ENCODE peak calls at places on chromosome 13, in five cellular contexts. E is heart right ventricle, F is psoas muscle, S is fibroblast of lung, N is ovary. O is an unnamed sample.

GRCh38 chr13:31625115-31625514 is 114.2 kb upstream of the RXFP2 start:
- DNase-seq in N (no peak), F (no peak), E (no peak), S (peak), O (no peak)

GRCh38 chr13:49584771-49585182 is 581 bp downstream of the RCBTB1 start:
- DNase-seq in N (no peak), E (no peak), F (no peak), S (peak), O (peak)

GRCh38 chr13:110230661-110231347 is 76.2 kb downstream of the COL4A1 start:
- DNase-seq in E (no peak), N (no peak), S (no peak), F (peak), O (no peak)

GRCh38 chr13:49400755-49401659 is 42.9 kb downstream of the CAB39L start:
- DNase-seq in N (no peak), F (no peak), E (peak), S (peak), O (peak)

GRCh38 chr13:50323440-50324070 is 308.3 kb downstream of the KCNRG start:
- DNase-seq in F (no peak), S (peak), E (no peak), N (no peak), O (no peak)

GRCh38 chr13:31072041-31072440 is 89.7 kb downstream of the HSPH1 start:
- DNase-seq in S (peak), E (no peak), F (no peak), N (no peak), O (no peak)

GRCh38 chr13:40370662-40371061 is 295.8 kb downstream of the FOXO1 start:
- DNase-seq in S (no peak), F (no peak), E (no peak), N (no peak), O (no peak)

GRCh38 chr13:69274231-69274630 is 833.4 kb upstream of the ATXN8OS start:
- DNase-seq in S (no peak), N (no peak), F (no peak), E (no peak), O (no peak)

GRCh38 chr13:112809332-112810310 is 119.8 kb downstream of the ATP11A start:
- DNase-seq in E (no peak), S (no peak), F (no peak), N (no peak), O (no peak)

GRCh38 chr13:29934531-29935308 is 84.3 kb upstream of the UBL3 start:
- DNase-seq in F (no peak), E (no peak), N (no peak), S (no peak), O (no peak)

GRCh38 chr13:44971656-44972595 is 17.3 kb downstream of the NUFIP1 start:
- DNase-seq in E (no peak), S (peak), F (no peak), N (no peak), O (no peak)

GRCh38 chr13:24906268-24906667 is 142.3 kb downstream of the RNF17 start:
- DNase-seq in F (no peak), S (no peak), N (no peak), E (no peak), O (no peak)

GRCh38 chr13:28778308-28779215 is 41.6 kb upstream of the MTUS2 start:
- DNase-seq in F (peak), E (no peak), N (no peak), S (no peak), O (no peak)

GRCh38 chr13:48595330-48596127 is 58.2 kb upstream of the CYSLTR2 start:
- DNase-seq in S (peak), E (peak), N (peak), F (no peak), O (peak)

GRCh38 chr13:106109391-106109791 is 426.1 kb downstream of the EFNB2 start:
- DNase-seq in S (peak), F (no peak), E (no peak), N (no peak), O (no peak)

GRCh38 chr13:41562083-41562482 is 104.7 kb downstream of the RGCC start:
- DNase-seq in F (peak), N (peak), S (peak), E (peak), O (peak)

GRCh38 chr13:50285283-50285682 is 270.0 kb downstream of the KCNRG start:
- DNase-seq in E (no peak), F (no peak), S (no peak), N (no peak), O (no peak)

GRCh38 chr13:114151565-114152284 is 19.3 kb upstream of the RASA3 start:
- DNase-seq in E (no peak), F (peak), S (peak), N (no peak), O (no peak)

GRCh38 chr13:73672492-73672891 is 461.7 kb downstream of the KLF12 start:
- DNase-seq in S (peak), N (no peak), E (no peak), F (no peak), O (no peak)

GRCh38 chr13:27921961-27922910 is 2.4 kb downstream of the PDX1 start:
- DNase-seq in E (no peak), S (no peak), N (no peak), F (no peak), O (no peak)

GRCh38 chr13:30581582-30581981 is 36.1 kb upstream of the USPL1 start:
- DNase-seq in E (no peak), S (no peak), N (no peak), F (no peak), O (no peak)

GRCh38 chr13:29294869-29295268 is 300.6 kb downstream of the SLC7A1 start:
- DNase-seq in S (no peak), N (no peak), F (no peak), E (no peak), O (no peak)

GRCh38 chr13:42985312-42986175 is 6.5 kb downstream of the EPSTI1 start:
- DNase-seq in S (no peak), N (no peak), E (no peak), F (no peak), O (peak)

GRCh38 chr13:24215732-24216131 is 55.2 kb downstream of the SPATA13 start:
- DNase-seq in N (peak), E (peak), F (no peak), S (peak), O (peak)

GRCh38 chr13:84925443-84925842 is 873.8 kb downstream of the SLITRK6 start:
- DNase-seq in E (no peak), S (peak), N (no peak), F (no peak), O (no peak)

GRCh38 chr13:44819245-44819644 is 170.0 kb downstream of the NUFIP1 start:
- DNase-seq in E (no peak), N (no peak), S (peak), F (no peak), O (no peak)

GRCh38 chr13:94988654-94989053 is 276.3 kb upstream of the SOX21 start:
- DNase-seq in F (no peak), S (no peak), E (no peak), N (no peak), O (no peak)
- TF ChIP-seq CTCF in F (no peak), S (no peak), E (no peak), N (no peak), O (no peak)

GRCh38 chr13:98937911-98938381 is 39.9 kb downstream of the DOCK9 start:
- DNase-seq in S (peak), E (no peak), N (no peak), F (no peak), O (no peak)
- H3K27ac ChIP-seq in S (no peak), E (peak), N (no peak), F (no peak), O (no peak)

GRCh38 chr13:19153782-19154450 is 27.7 kb downstream of the TUBA3C start:
- DNase-seq in S (no peak), E (no peak), N (no peak), F (no peak), O (peak)
- TF ChIP-seq CTCF in S (no peak), E (peak), N (no peak), F (no peak), O (no peak)

GRCh38 chr13:101627556-101627943 is 175.1 kb downstream of the ITGBL1 start:
- DNase-seq in E (no peak), S (peak), F (no peak), N (no peak), O (no peak)
- H3K27ac ChIP-seq in E (no peak), S (peak), F (no peak), N (no peak), O (peak)

GRCh38 chr13:71005919-71006318 is 861.1 kb downstream of the DACH1 start:
- DNase-seq in F (no peak), N (no peak), S (no peak), E (no peak), O (no peak)
- TF ChIP-seq CTCF in F (no peak), N (no peak), S (no peak), E (no peak), O (no peak)

GRCh38 chr13:20451397-20451796 is 74.3 kb downstream of the CRYL1 start:
- DNase-seq in F (no peak), N (no peak), E (no peak), S (no peak), O (no peak)

GRCh38 chr13:20446900-20447299 is 78.8 kb downstream of the CRYL1 start:
- DNase-seq in N (no peak), S (no peak), E (no peak), F (no peak), O (no peak)

GRCh38 chr13:20442798-20443381 is 82.8 kb downstream of the CRYL1 start:
- DNase-seq in N (no peak), E (no peak), S (no peak), F (no peak), O (no peak)

GRCh38 chr13:20446405-20446804 is 79.3 kb downstream of the CRYL1 start:
- DNase-seq in N (no peak), F (no peak), E (no peak), S (no peak), O (no peak)

GRCh38 chr13:20448470-20448869 is 77.2 kb downstream of the CRYL1 start:
- DNase-seq in S (no peak), E (no peak), N (no peak), F (no peak), O (no peak)
- H3K27ac ChIP-seq in S (no peak), E (no peak), N (no peak), F (no peak), O (no peak)

GRCh38 chr13:68261105-68261504 is 1031.0 kb upstream of the PCDH9 start:
- DNase-seq in S (no peak), N (no peak), E (no peak), F (no peak), O (no peak)
- TF ChIP-seq CTCF in S (no peak), N (no peak), E (no peak), F (no peak), O (no peak)

DNA sequence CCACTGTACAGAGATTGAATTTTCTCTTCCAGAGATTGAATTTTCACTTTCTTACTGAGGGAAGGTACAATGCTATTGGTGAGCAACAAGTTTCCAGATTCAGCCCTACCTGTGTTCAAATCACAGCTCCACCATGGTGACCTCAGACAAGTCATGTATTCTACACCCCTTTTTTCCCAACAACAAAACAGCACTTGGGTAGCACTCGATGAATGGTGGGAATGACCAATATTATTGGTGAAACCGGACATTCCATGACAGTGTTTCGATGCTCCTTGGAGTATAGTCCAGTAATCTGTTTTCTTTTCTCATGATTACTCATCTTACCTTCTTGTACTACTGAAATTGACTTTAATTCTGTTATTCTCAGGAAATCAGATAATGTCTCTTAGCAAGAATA is 266.2 kb upstream of the SOX21 start:
- DNase-seq in F (no peak), S (no peak), N (no peak), E (no peak), O (no peak)
- H3K27ac ChIP-seq in F (no peak), S (no peak), N (no peak), E (no peak), O (no peak)

O was measured in adrenal gland.